ENCODE peak calls at places on chromosomes 13 and 19, in six cellular contexts. B is breast epithelium, D is heart left ventricle, T is A549, E is GM10248, C is HFF-Myc. X is an unnamed sample.

GRCh38 chr19:15394426-15394825 is 14.8 kb upstream of the AKAP8 start:
- DNase-seq in B (no peak), D (no peak), T (no peak), E (no peak), C (no peak), X (no peak)

GRCh38 chr19:32201661-32202060 is 143.7 kb upstream of the ZNF507 start:
- DNase-seq in B (no peak), D (no peak), T (no peak), E (no peak), C (no peak), X (no peak)

GRCh38 chr13:31044658-31045620 is 112.5 kb downstream of the TEX26 start:
- DNase-seq in B (no peak), D (no peak), T (no peak), E (no peak), C (no peak), X (no peak)

GRCh38 chr13:77300176-77301141 is 26.4 kb downstream of the MYCBP2 start:
- DNase-seq in B (no peak), D (no peak), T (peak), E (no peak), C (no peak), X (no peak)

GRCh38 chr13:76696370-76696769 is 189.8 kb downstream of the KCTD12 start:
- DNase-seq in B (no peak), D (no peak), T (peak), E (no peak), C (no peak), X (no peak)

GRCh38 chr19:23817519-23817918 is 58.8 kb upstream of the ZNF681 start:
- DNase-seq in B (no peak), D (no peak), T (peak), E (no peak), C (no peak), X (no peak)

GRCh38 chr19:9721861-9722260 is 46.7 kb downstream of the ZNF846 start:
- DNase-seq in B (no peak), D (no peak), T (no peak), E (no peak), C (no peak), X (no peak)

GRCh38 chr13:97366172-97366688 is 67.7 kb upstream of the RAP2A start:
- DNase-seq in B (no peak), D (no peak), T (peak), E (no peak), C (no peak), X (no peak)

GRCh38 chr19:48739835-48740704 is at the start of gene RASIP1:
- DNase-seq in B (no peak), D (peak), T (no peak), E (no peak), C (no peak), X (no peak)

DNA sequence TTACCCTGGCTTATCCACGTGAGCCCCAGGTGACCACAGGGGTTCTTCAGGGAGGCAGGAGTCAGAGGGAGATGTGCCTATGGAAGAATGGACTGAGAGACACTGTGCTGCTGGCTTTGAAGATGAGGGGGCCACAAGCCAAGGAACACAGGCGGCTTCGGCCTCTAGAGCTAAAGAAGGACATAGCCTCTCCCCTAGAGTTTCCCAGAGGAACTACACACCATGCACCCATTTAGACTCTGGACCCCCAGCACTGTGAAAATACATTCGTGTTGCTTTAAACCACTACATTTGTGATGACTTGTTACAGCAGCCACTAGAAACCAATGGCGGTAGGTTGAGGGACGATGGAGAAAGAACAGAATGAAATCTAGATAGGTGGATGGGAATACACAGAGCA is 13.7 kb upstream of the ATF5 start:
- DNase-seq in B (no peak), D (no peak), T (no peak), E (no peak), C (no peak), X (no peak)
- TF ChIP-seq CTCF in B (no peak), D (no peak), T (no peak), E (no peak), C (no peak), X (no peak)

GRCh38 chr19:50290775-50291174 is 38.4 kb downstream of the KCNC3 start:
- DNase-seq in B (no peak), D (no peak), T (no peak), E (no peak), C (no peak), X (no peak)

GRCh38 chr19:50288954-50289353 is 40.2 kb downstream of the KCNC3 start:
- DNase-seq in B (no peak), D (no peak), T (no peak), E (no peak), C (no peak), X (no peak)

GRCh38 chr19:50292216-50292827 is 36.9 kb downstream of the KCNC3 start:
- DNase-seq in B (no peak), D (no peak), T (no peak), E (no peak), C (no peak), X (no peak)

GRCh38 chr19:50287331-50287730 is 41.8 kb downstream of the KCNC3 start:
- DNase-seq in B (no peak), D (no peak), T (no peak), E (no peak), C (no peak), X (no peak)

GRCh38 chr19:50290011-50290410 is 39.2 kb downstream of the KCNC3 start:
- DNase-seq in B (no peak), D (no peak), T (no peak), E (no peak), C (no peak), X (no peak)
- TF ChIP-seq CTCF in B (no peak), D (no peak), T (no peak), E (no peak), C (no peak), X (no peak)

GRCh38 chr13:75416327-75417005 is 65.5 kb downstream of the TBC1D4 start:
- DNase-seq in B (no peak), D (no peak), T (no peak), E (no peak), C (no peak), X (no peak)
- TF ChIP-seq CTCF in B (no peak), D (no peak), T (no peak), E (peak), C (no peak), X (no peak)

GRCh38 chr13:43787998-43788397 is 1.2 kb upstream of the ENOX1 start:
- DNase-seq in B (no peak), D (no peak), T (peak), E (peak), C (no peak), X (peak)

GRCh38 chr13:43786472-43786765 is 353 bp downstream of the ENOX1 start:
- DNase-seq in B (no peak), D (no peak), T (no peak), E (no peak), C (no peak), X (no peak)

GRCh38 chr13:43785681-43786471 is 896 bp downstream of the ENOX1 start:
- DNase-seq in B (peak), D (peak), T (peak), E (peak), C (no peak), X (peak)

GRCh38 chr13:43787518-43787891 is 733 bp upstream of the ENOX1 start:
- DNase-seq in B (no peak), D (no peak), T (no peak), E (no peak), C (no peak), X (no peak)

DNA sequence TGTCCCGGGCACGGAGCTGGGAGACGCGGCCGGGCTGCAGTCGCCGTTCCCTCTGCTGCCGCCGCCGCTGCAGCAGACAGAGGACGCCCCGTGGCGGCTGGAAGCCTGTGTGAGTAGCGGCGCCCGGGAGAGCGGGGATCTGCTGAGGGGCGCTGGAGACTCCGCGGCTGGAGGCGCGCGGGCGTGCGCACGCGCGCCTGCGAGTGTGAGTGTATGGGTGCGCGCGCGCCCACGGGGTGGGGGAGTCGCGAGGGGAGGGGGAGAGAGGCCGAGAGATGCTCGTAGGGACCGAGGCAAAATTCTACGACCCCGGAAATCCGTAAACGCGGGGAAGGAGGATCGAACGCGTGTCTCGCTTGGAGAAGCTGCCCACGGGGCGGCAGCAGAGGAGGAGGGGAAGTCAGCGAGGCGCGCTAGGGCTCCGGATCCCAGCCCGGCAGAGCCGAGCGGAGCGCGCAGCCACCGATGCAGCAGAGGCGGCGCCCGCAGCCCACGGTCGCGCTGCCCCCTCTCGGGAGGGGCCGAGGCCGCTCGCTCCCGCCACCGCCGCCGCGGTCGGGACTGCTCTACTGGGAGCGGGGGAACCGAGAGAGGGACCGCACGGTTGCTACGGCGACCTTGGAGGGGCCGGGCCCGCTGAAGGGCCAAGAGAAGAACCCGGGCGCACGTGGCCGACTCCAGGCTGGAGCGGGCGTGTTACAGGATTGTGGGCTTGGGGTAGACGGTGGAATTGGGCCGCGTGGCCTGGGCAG is at the start of gene ENOX1:
- DNase-seq in B (no peak), D (peak), T (peak), E (peak), C (no peak), X (peak)
- TF ChIP-seq CTCF in B (no peak), D (peak), T (peak), E (peak), C (peak), X (peak)

GRCh38 chr13:109533350-109533749 is 253.0 kb downstream of the IRS2 start:
- DNase-seq in B (no peak), D (no peak), T (no peak), E (no peak), C (no peak), X (no peak)
- TF ChIP-seq CTCF in B (no peak), D (no peak), T (no peak), E (no peak), C (no peak), X (no peak)

GRCh38 chr19:3851254-3852176 is 17.3 kb downstream of the ZFR2 start:
- DNase-seq in B (no peak), D (no peak), T (no peak), E (no peak), C (no peak), X (no peak)

GRCh38 chr19:3849092-3849491 is 19.7 kb downstream of the ZFR2 start:
- DNase-seq in B (no peak), D (no peak), T (no peak), E (no peak), C (no peak), X (peak)

GRCh38 chr19:3852177-3852511 is 16.7 kb downstream of the ZFR2 start:
- DNase-seq in B (no peak), D (no peak), T (no peak), E (no peak), C (no peak), X (no peak)

GRCh38 chr19:3849787-3850186 is 19.1 kb downstream of the ZFR2 start:
- DNase-seq in B (no peak), D (no peak), T (no peak), E (no peak), C (no peak), X (no peak)

GRCh38 chr19:3850320-3850972 is 18.4 kb downstream of the ZFR2 start:
- DNase-seq in B (no peak), D (no peak), T (no peak), E (no peak), C (no peak), X (no peak)
- TF ChIP-seq CTCF in B (no peak), D (no peak), T (no peak), E (no peak), C (no peak), X (no peak)

GRCh38 chr19:58278156-58279041 is at the start of gene ZNF8:
- DNase-seq in B (peak), D (peak), T (peak), E (peak), C (peak), X (peak)
- TF ChIP-seq CTCF in B (no peak), D (peak), T (no peak), E (peak), C (no peak), X (no peak)

DNA sequence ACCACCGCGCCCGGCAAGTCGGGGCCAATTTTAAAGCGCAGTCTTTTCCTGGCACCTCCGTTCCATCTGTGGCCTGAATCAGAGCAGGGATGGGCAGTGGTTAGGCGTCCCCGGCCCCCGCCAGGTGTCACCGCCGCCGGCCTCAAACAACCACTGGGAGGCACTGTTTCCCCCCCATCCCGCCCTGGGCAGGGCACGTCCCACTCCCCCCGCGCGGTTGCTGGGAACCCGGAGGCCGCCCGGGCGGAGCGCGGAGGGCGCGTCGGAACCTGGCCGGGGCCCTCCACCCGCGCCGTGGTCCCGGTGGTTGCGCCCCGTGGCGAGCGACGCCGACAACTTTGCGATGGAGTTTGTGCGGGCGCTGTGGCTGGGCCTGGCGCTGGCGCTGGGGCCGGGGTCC is at the start of gene GRIN3B:
- DNase-seq in B (no peak), D (peak), T (peak), E (peak), C (no peak), X (peak)
- TF ChIP-seq CTCF in B (no peak), D (peak), T (peak), E (peak), C (peak), X (peak)

DNA sequence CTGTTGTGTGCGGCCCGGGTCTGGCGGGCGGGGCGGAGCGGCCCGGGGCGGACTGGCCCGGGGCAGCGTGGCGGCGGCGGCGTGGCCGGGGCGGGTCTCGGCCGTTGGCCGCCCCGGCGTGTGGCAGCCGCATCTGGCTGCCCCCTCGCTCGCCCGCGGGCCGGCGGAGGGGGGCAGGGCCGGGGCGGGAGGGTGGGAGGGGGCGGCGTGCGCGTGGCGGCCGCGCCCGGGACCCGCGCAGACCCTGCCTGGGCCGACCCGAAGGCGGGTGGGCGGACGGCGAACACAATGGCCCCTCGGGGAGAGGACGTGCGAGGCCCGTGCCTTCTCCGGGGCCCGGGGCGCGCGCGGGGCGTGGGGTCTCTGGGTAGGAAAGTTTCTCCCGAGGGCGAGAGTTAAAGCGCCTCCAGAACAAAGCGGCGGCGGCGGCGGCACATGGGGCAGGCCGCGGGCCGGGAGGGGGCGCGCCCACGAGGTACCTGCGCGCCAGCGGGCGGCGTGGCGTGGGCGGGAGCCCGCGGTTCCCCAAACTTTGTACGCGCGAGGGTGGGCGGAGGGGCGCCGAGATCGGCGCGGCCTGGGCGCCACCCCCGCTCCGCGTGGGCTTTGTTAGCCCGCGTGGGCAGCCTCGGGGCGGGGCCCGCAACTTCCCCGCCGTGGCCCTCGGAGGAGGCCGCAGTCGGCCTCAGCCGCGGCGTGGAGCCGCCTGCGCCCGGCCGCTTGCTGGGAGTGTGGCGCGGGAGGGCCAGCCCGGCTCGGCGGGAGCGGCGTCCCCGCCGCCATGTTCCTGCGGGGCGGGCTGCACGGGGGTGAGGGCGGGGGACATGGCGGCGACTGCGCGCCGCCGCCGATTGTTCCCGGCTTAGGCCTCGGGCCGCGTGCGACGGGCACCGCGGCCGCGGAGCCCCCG is 764 bp downstream of the MIR17HG start:
- DNase-seq in B (peak), D (peak), T (peak), E (peak), C (no peak), X (peak)
- TF ChIP-seq CTCF in B (no peak), D (no peak), T (no peak), E (peak), C (no peak), X (no peak)

GRCh38 chr13:78762825-78763224 is 103.9 kb upstream of the OBI1 start:
- DNase-seq in B (no peak), D (no peak), T (no peak), E (no peak), C (no peak), X (no peak)

GRCh38 chr13:78768950-78769349 is 110.0 kb upstream of the OBI1 start:
- DNase-seq in B (no peak), D (no peak), T (no peak), E (no peak), C (no peak), X (no peak)

GRCh38 chr13:78759704-78760103 is 100.7 kb upstream of the OBI1 start:
- DNase-seq in B (no peak), D (no peak), T (peak), E (no peak), C (no peak), X (no peak)

DNA sequence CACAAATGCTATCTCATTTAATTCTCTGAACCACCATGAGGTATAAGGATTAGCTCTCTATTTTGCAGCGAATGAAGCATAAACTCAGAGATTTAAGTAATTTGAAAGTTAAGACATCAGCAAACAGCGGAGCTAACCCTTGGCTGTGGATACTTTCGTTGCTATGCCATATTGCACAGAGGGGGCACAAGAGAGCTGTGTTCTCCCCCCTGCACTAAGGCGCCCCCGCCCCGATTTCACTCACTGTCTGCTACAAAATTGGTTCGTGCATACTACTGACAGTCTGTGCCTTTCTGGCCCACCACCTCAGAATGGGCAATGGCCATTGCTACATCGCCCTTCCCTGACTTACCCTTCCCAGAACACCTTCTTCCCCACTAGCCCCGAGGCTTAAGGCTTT is 105.7 kb upstream of the OBI1 start:
- DNase-seq in B (no peak), D (no peak), T (no peak), E (no peak), C (no peak), X (no peak)
- TF ChIP-seq CTCF in B (no peak), D (no peak), T (no peak), E (no peak), C (no peak), X (no peak)

X was measured in neural crest cell.